ENCODE peak calls at places on chromosomes 4 and X, in five cellular contexts. B is fibroblast of lung, O is tibial artery, Q is upper lobe of left lung, S is MM.1S. H is an unnamed sample.

GRCh38 chr4:106038908-106039307 is 143.6 kb downstream of the NPNT start:
- DNase-seq in B (no peak), O (no peak), Q (no peak), S (no peak), H (no peak)

GRCh38 chrX:38452603-38453002 is 100.2 kb downstream of the OTC start:
- DNase-seq in B (no peak), O (no peak), Q (no peak), S (no peak), H (no peak)

GRCh38 chr4:30717208-30718020 is 2.8 kb upstream of the PCDH7 start:
- DNase-seq in B (peak; percentile 86), O (peak; percentile 73), Q (peak; percentile 77), S (peak; percentile 88), H (peak; percentile 19)

GRCh38 chrX:121256653-121257052 is 209.2 kb downstream of the GLUD2 start:
- DNase-seq in B (peak; percentile 23), O (no peak), Q (no peak), S (no peak), H (no peak)

GRCh38 chrX:24526616-24527015 is 61.5 kb downstream of the PDK3 start:
- DNase-seq in B (no peak), O (no peak), Q (no peak), S (no peak), H (no peak)

GRCh38 chr4:3531306-3531886 is 826 bp downstream of the LRPAP1 start:
- DNase-seq in B (peak; percentile 8), O (peak; percentile 59), Q (peak; percentile 74), S (no peak), H (no peak)

GRCh38 chrX:71178908-71179307 is 34.3 kb downstream of the NLGN3 start:
- DNase-seq in B (peak; percentile 52), O (peak; percentile 72), Q (no peak), S (peak; percentile 63), H (no peak)

GRCh38 chr4:95219109-95219508 is 329.7 kb downstream of the UNC5C start:
- DNase-seq in B (peak; percentile 96), O (no peak), Q (no peak), S (no peak), H (no peak)

GRCh38 chrX:13646154-13646549 is 6.8 kb upstream of the TCEANC start:
- DNase-seq in B (peak; percentile 42), O (peak; percentile 67), Q (no peak), S (peak; percentile 16), H (peak; percentile 39)

GRCh38 chrX:97367149-97367548 is 483.4 kb downstream of the RPA4 start:
- DNase-seq in B (peak; percentile 42), O (no peak), Q (no peak), S (no peak), H (no peak)

GRCh38 chr4:110109455-110109854 is 89.0 kb downstream of the ELOVL6 start:
- DNase-seq in B (peak; percentile 57), O (no peak), Q (no peak), S (no peak), H (no peak)

GRCh38 chr4:148341980-148342800 is 100.0 kb downstream of the NR3C2 start:
- DNase-seq in B (no peak), O (no peak), Q (no peak), S (no peak), H (no peak)

GRCh38 chr4:126969360-126969759 is 663.4 kb upstream of the INTU start:
- DNase-seq in B (no peak), O (no peak), Q (no peak), S (no peak), H (no peak)

GRCh38 chrX:49165901-49166881 is 3.6 kb downstream of the MAGIX start:
- DNase-seq in B (peak; percentile 76), O (peak; percentile 92), Q (peak; percentile 89), S (peak; percentile 87), H (peak; percentile 80)

GRCh38 chr4:159146007-159146330 is 43.1 kb downstream of the RAPGEF2 start:
- DNase-seq in B (no peak), O (no peak), Q (no peak), S (no peak), H (no peak)

GRCh38 chrX:32673193-32673592 is 538.2 kb downstream of the DMD start:
- DNase-seq in B (no peak), O (no peak), Q (no peak), S (no peak), H (no peak)

GRCh38 chr4:56727150-56727549 is 46.1 kb upstream of the HOPX start:
- DNase-seq in B (no peak), O (no peak), Q (no peak), S (no peak), H (no peak)

GRCh38 chr4:17817027-17817426 is 6.2 kb downstream of the NCAPG start:
- DNase-seq in B (peak; percentile 69), O (no peak), Q (no peak), S (peak; percentile 65), H (no peak)

GRCh38 chrX:47483310-47484268 is 567 bp upstream of the ZNF41 start:
- DNase-seq in B (peak; percentile 50), O (no peak), Q (no peak), S (no peak), H (peak; percentile 21)

GRCh38 chr4:41678086-41678485 is 70.4 kb downstream of the PHOX2B start:
- DNase-seq in B (peak; percentile 70), O (no peak), Q (no peak), S (no peak), H (no peak)

GRCh38 chr4:105061720-105062119 is 85.0 kb upstream of the TET2 start:
- DNase-seq in B (no peak), O (no peak), Q (no peak), S (no peak), H (no peak)

GRCh38 chr4:2745516-2745915 is 10.6 kb downstream of the TNIP2 start:
- DNase-seq in B (no peak), O (no peak), Q (no peak), S (no peak), H (no peak)

GRCh38 chr4:144754562-144755410 is 108.8 kb downstream of the HHIP start:
- DNase-seq in B (peak; percentile 90), O (no peak), Q (no peak), S (peak; percentile 14), H (no peak)

GRCh38 chr4:22897520-22898108 is 204.9 kb downstream of the GBA3 start:
- DNase-seq in B (peak; percentile 9), O (no peak), Q (no peak), S (peak; percentile 27), H (no peak)

GRCh38 chr4:78410651-78411050 is 140.9 kb upstream of the ANXA3 start:
- DNase-seq in B (peak; percentile 2), O (no peak), Q (no peak), S (no peak), H (no peak)

GRCh38 chrX:69070949-69071650 is 94.2 kb downstream of the PJA1 start:
- DNase-seq in B (no peak), O (peak; percentile 86), Q (no peak), S (no peak), H (peak; percentile 77)

GRCh38 chr4:26372525-26373172 is 51.8 kb downstream of the RBPJ start:
- DNase-seq in B (peak; percentile 86), O (no peak), Q (no peak), S (peak; percentile 92), H (no peak)

GRCh38 chrX:55057691-55058249 is 17.1 kb upstream of the PAGE2B start:
- DNase-seq in B (peak; percentile 12), O (no peak), Q (no peak), S (peak; percentile 40), H (no peak)

GRCh38 chrX:26376037-26376708 is 160.2 kb downstream of the MAGEB5 start:
- DNase-seq in B (no peak), O (no peak), Q (no peak), S (no peak), H (no peak)

GRCh38 chrX:49171752-49172279 is at the start of gene PLP2:
- DNase-seq in B (peak; percentile 59), O (peak; percentile 82), Q (peak; percentile 89), S (peak; percentile 42), H (peak; percentile 52)

GRCh38 chr4:1512738-1513660 is 106.8 kb upstream of the NKX1-1 start:
- DNase-seq in B (peak; percentile 11), O (no peak), Q (peak; percentile 92), S (no peak), H (peak; percentile 30)
- H3K27me3 ChIP-seq in B (peaks cover 10% of the 10 kb centered on the region), O (no peaks in the 10 kb centered on the region), Q (no peaks in the 10 kb centered on the region), S (peaks cover 7% of the 10 kb centered on the region), H (peaks cover 70% of the 10 kb centered on the region)

GRCh38 chr4:6557856-6558255 is 17.1 kb upstream of the MAN2B2 start:
- DNase-seq in B (no peak), O (no peak), Q (no peak), S (no peak), H (no peak)

GRCh38 chr4:6557185-6557584 is 17.8 kb upstream of the MAN2B2 start:
- DNase-seq in B (no peak), O (no peak), Q (no peak), S (no peak), H (no peak)

GRCh38 chr4:6560416-6561172 is 14.4 kb upstream of the MAN2B2 start:
- DNase-seq in B (peak; percentile 55), O (no peak), Q (peak; percentile 46), S (no peak), H (no peak)

GRCh38 chr4:6555519-6555918 is 19.5 kb upstream of the MAN2B2 start:
- DNase-seq in B (no peak), O (no peak), Q (no peak), S (no peak), H (no peak)

DNA sequence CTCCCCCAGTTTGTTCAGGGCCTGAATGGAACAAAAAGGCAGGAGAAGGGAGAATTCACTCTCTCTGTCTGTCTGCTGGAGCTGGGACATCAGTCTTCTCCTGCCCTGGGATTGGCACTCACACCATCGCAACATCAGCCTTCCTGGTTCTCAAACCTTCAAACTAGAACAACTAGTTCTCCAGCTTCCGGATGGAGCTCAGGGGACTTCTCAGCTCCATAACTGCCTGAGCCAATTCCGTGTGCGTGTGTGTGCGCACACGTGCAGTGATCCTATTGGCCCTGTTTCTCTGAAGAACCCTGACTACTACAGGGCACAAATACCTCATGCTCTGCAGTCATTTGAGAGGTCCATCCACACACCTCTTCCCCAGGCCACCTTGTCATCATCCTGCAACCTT is 18.7 kb upstream of the MAN2B2 start:
- DNase-seq in B (no peak), O (no peak), Q (no peak), S (no peak), H (no peak)
- H3K27me3 ChIP-seq in B (peaks cover 11% of the 10 kb centered on the region), O (no peaks in the 10 kb centered on the region), Q (no peaks in the 10 kb centered on the region), S (peaks cover 86% of the 10 kb centered on the region), H (peaks cover 80% of the 10 kb centered on the region)

GRCh38 chr4:10608501-10609219 is 75.9 kb downstream of the CLNK start:
- DNase-seq in B (peak; percentile 56), O (no peak), Q (no peak), S (no peak), H (no peak)
- H3K27me3 ChIP-seq in B (no peaks in the 10 kb centered on the region), O (no peaks in the 10 kb centered on the region), Q (no peaks in the 10 kb centered on the region), S (no peaks in the 10 kb centered on the region), H (peaks cover under 1% of the 10 kb centered on the region)

GRCh38 chrX:84469226-84469625 is 33.0 kb downstream of the HDX start:
- DNase-seq in B (peak; percentile 54), O (no peak), Q (no peak), S (no peak), H (no peak)

DNA sequence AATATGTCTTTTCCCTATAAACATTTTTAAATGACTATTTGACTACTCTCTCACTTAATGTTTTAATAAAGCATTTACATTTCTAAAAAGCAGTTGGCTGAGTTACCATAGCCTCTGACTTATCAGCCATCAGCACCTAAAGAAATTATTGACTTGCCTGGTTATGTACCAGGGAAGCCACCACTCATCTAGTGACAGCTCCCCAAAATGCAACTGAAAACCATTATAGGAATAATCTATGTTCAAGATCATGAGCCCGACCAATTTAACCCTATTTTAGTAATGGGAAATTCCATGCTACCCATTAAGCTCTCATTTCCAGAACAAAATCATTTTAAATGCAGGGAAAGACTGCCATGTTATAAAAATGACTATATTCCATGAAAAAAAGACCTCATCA is 34.4 kb downstream of the HDX start:
- DNase-seq in B (no peak), O (no peak), Q (no peak), S (no peak), H (no peak)
- H3K27me3 ChIP-seq in B (no peaks in the 10 kb centered on the region), O (no peaks in the 10 kb centered on the region), Q (no peaks in the 10 kb centered on the region), S (no peaks in the 10 kb centered on the region), H (no peaks in the 10 kb centered on the region)

GRCh38 chrX:93428497-93428896 is 244.9 kb downstream of the NAP1L3 start:
- DNase-seq in B (no peak), O (no peak), Q (no peak), S (peak; percentile 63), H (no peak)
- H3K27me3 ChIP-seq in B (no peaks in the 10 kb centered on the region), O (no peaks in the 10 kb centered on the region), Q (no peaks in the 10 kb centered on the region), S (no peaks in the 10 kb centered on the region), H (no peaks in the 10 kb centered on the region)